ENCODE peak calls at places on chromosomes 13 and 19, in five cellular contexts. One of them, this sample, is unnamed.

GRCh38 chr19:53549354-53549753 is 11.4 kb downstream of the ZNF331 start:
- DNase-seq in HCT116: no peak
- DNase-seq in K562: no peak
- DNase-seq in HepG2: no peak
- DNase-seq in GM12878: no peak
- DNase-seq in this sample: no peak

GRCh38 chr19:31140717-31141116 is 208.5 kb downstream of the TSHZ3 start:
- DNase-seq in HepG2: no peak
- DNase-seq in K562: no peak
- DNase-seq in GM12878: no peak
- DNase-seq in HCT116: no peak
- DNase-seq in this sample: no peak

GRCh38 chr19:43395561-43395960 is 19.1 kb upstream of the TEX101 start:
- DNase-seq in HepG2: no peak
- DNase-seq in K562: no peak
- DNase-seq in HCT116: no peak
- DNase-seq in GM12878: no peak
- DNase-seq in this sample: no peak

GRCh38 chr19:46383846-46384245 is 29.5 kb downstream of the CCDC8 start:
- DNase-seq in K562: no peak
- DNase-seq in HepG2: no peak
- DNase-seq in HCT116: no peak
- DNase-seq in GM12878: no peak
- DNase-seq in this sample: no peak

GRCh38 chr13:66586489-66586888 is 643.6 kb downstream of the PCDH9 start:
- DNase-seq in GM12878: no peak
- DNase-seq in K562: no peak
- DNase-seq in HepG2: no peak
- DNase-seq in HCT116: no peak
- DNase-seq in this sample: no peak

GRCh38 chr13:37192986-37193385 is 87.5 kb upstream of the CSNK1A1L start:
- DNase-seq in HCT116: no peak
- DNase-seq in GM12878: no peak
- DNase-seq in HepG2: no peak
- DNase-seq in K562: no peak
- DNase-seq in this sample: no peak

GRCh38 chr19:42488783-42489521 is 39.3 kb downstream of the CEACAM1 start:
- DNase-seq in GM12878: no peak
- DNase-seq in K562: no peak
- DNase-seq in HCT116: peak
- DNase-seq in HepG2: peak
- DNase-seq in this sample: no peak

GRCh38 chr13:76023644-76024043 is 387.5 kb downstream of the LMO7 start:
- DNase-seq in HCT116: no peak
- DNase-seq in HepG2: no peak
- DNase-seq in GM12878: no peak
- DNase-seq in K562: no peak
- DNase-seq in this sample: no peak

GRCh38 chr13:41177616-41178015 is 16.8 kb downstream of the KBTBD7 start:
- DNase-seq in GM12878: no peak
- DNase-seq in K562: no peak
- DNase-seq in HepG2: no peak
- DNase-seq in HCT116: no peak
- DNase-seq in this sample: no peak

GRCh38 chr19:51258165-51258564 is 7.3 kb downstream of the SIGLECL1 start:
- DNase-seq in HCT116: no peak
- DNase-seq in HepG2: no peak
- DNase-seq in GM12878: no peak
- DNase-seq in K562: no peak
- DNase-seq in this sample: no peak

GRCh38 chr19:53308339-53308811 is 25.2 kb upstream of the ZNF845 start:
- DNase-seq in K562: peak
- DNase-seq in GM12878: no peak
- DNase-seq in HCT116: no peak
- DNase-seq in HepG2: no peak
- DNase-seq in this sample: peak

GRCh38 chr13:90868321-90868920 is 479.1 kb upstream of the MIR17HG start:
- DNase-seq in GM12878: no peak
- DNase-seq in K562: peak
- DNase-seq in HepG2: peak
- DNase-seq in HCT116: peak
- DNase-seq in this sample: no peak

GRCh38 chr19:53079313-53079924 is 23.8 kb downstream of the ZNF160 start:
- DNase-seq in GM12878: no peak
- DNase-seq in HepG2: no peak
- DNase-seq in HCT116: no peak
- DNase-seq in K562: no peak
- DNase-seq in this sample: no peak

GRCh38 chr13:20960663-20961309 is 58.2 kb upstream of the XPO4 start:
- DNase-seq in HCT116: no peak
- DNase-seq in HepG2: peak
- DNase-seq in K562: no peak
- DNase-seq in GM12878: no peak
- DNase-seq in this sample: no peak

GRCh38 chr19:35723671-35724070 is 5.9 kb downstream of the KMT2B start:
- DNase-seq in K562: no peak
- DNase-seq in HepG2: no peak
- DNase-seq in HCT116: no peak
- DNase-seq in GM12878: no peak
- DNase-seq in this sample: no peak

GRCh38 chr19:18392417-18392816 is 5.0 kb downstream of the LRRC25 start:
- DNase-seq in K562: peak
- DNase-seq in GM12878: no peak
- DNase-seq in HCT116: no peak
- DNase-seq in HepG2: no peak
- DNase-seq in this sample: no peak

GRCh38 chr13:41418027-41418426 is 39.3 kb upstream of the RGCC start:
- DNase-seq in HepG2: no peak
- DNase-seq in GM12878: no peak
- DNase-seq in HCT116: no peak
- DNase-seq in K562: no peak
- DNase-seq in this sample: no peak

GRCh38 chr13:81393110-81393509 is 1052.2 kb upstream of the SPRY2 start:
- DNase-seq in HepG2: no peak
- DNase-seq in K562: no peak
- DNase-seq in HCT116: no peak
- DNase-seq in GM12878: no peak
- DNase-seq in this sample: no peak

GRCh38 chr19:19488875-19489690 is 26.3 kb downstream of the TSSK6 start:
- DNase-seq in HCT116: peak
- DNase-seq in K562: peak
- DNase-seq in GM12878: peak
- DNase-seq in HepG2: peak
- DNase-seq in this sample: peak

GRCh38 chr19:3319643-3320353 is 46.6 kb upstream of the NFIC start:
- DNase-seq in HepG2: no peak
- DNase-seq in K562: no peak
- DNase-seq in HCT116: no peak
- DNase-seq in GM12878: no peak
- DNase-seq in this sample: no peak

GRCh38 chr13:63481334-63481733 is 2065.7 kb upstream of the PCDH20 start:
- DNase-seq in GM12878: no peak
- DNase-seq in HCT116: no peak
- DNase-seq in K562: no peak
- DNase-seq in HepG2: no peak
- DNase-seq in this sample: no peak

GRCh38 chr13:34515201-34515600 is 426.9 kb upstream of the NBEA start:
- DNase-seq in HepG2: no peak
- DNase-seq in HCT116: no peak
- DNase-seq in K562: no peak
- DNase-seq in GM12878: no peak
- DNase-seq in this sample: no peak

GRCh38 chr13:113429608-113429985 is 23.7 kb downstream of the ADPRHL1 start:
- DNase-seq in GM12878: no peak
- DNase-seq in HCT116: no peak
- DNase-seq in HepG2: no peak
- DNase-seq in K562: no peak
- DNase-seq in this sample: no peak

GRCh38 chr13:23348270-23349126 is 85.0 kb downstream of the SACS start:
- DNase-seq in GM12878: no peak
- DNase-seq in K562: no peak
- DNase-seq in HCT116: no peak
- DNase-seq in HepG2: no peak
- DNase-seq in this sample: no peak

GRCh38 chr13:98022210-98022609 is 68.7 kb downstream of the IPO5 start:
- DNase-seq in HCT116: no peak
- DNase-seq in GM12878: no peak
- DNase-seq in HepG2: peak
- DNase-seq in K562: no peak
- DNase-seq in this sample: no peak

GRCh38 chr19:39425744-39426143 is 10.0 kb downstream of the RPS16 start:
- DNase-seq in HCT116: no peak
- DNase-seq in HepG2: no peak
- DNase-seq in K562: no peak
- DNase-seq in GM12878: no peak
- DNase-seq in this sample: no peak

GRCh38 chr13:40984670-40985366 is 34.3 kb downstream of the ELF1 start:
- DNase-seq in GM12878: peak
- DNase-seq in K562: no peak
- DNase-seq in HCT116: no peak
- DNase-seq in HepG2: no peak
- DNase-seq in this sample: no peak

GRCh38 chr13:75050419-75051066 is 431.4 kb downstream of the TBC1D4 start:
- DNase-seq in HepG2: no peak
- DNase-seq in GM12878: no peak
- DNase-seq in K562: no peak
- DNase-seq in HCT116: no peak
- DNase-seq in this sample: no peak

GRCh38 chr19:38684078-38684861 is 36.8 kb downstream of the ACTN4 start:
- DNase-seq in GM12878: no peak
- DNase-seq in HCT116: peak
- DNase-seq in K562: peak
- DNase-seq in HepG2: no peak
- DNase-seq in this sample: no peak

GRCh38 chr13:113592571-113592970 is 8.0 kb downstream of the TFDP1 start:
- DNase-seq in HCT116: no peak
- DNase-seq in K562: no peak
- DNase-seq in GM12878: no peak
- DNase-seq in HepG2: no peak
- DNase-seq in this sample: no peak

GRCh38 chr19:2538096-2538757 is 62.3 kb downstream of the GADD45B start:
- DNase-seq in HCT116: no peak
- DNase-seq in K562: no peak
- DNase-seq in GM12878: no peak
- DNase-seq in HepG2: no peak
- DNase-seq in this sample: no peak

GRCh38 chr19:10286803-10287737 is at the start of gene ICAM4:
- DNase-seq in HepG2: peak
- DNase-seq in HCT116: no peak
- DNase-seq in GM12878: no peak
- DNase-seq in K562: peak
- DNase-seq in this sample: no peak

GRCh38 chr19:35268546-35269424 is at the start of gene USF2:
- DNase-seq in HCT116: peak
- DNase-seq in HepG2: peak
- DNase-seq in GM12878: no peak
- DNase-seq in K562: peak
- DNase-seq in this sample: no peak

GRCh38 chr13:39765801-39766463 is 110.5 kb downstream of the COG6 start:
- DNase-seq in HepG2: no peak
- DNase-seq in GM12878: no peak
- DNase-seq in HCT116: no peak
- DNase-seq in K562: no peak
- DNase-seq in this sample: no peak
- TF ChIP-seq ATF3 in HepG2: no peak
- TF ChIP-seq ATF3 in GM12878: no peak
- TF ChIP-seq ATF3 in HCT116: no peak
- TF ChIP-seq ATF3 in K562: no peak
- TF ChIP-seq ATF3 in this sample: no peak

DNA sequence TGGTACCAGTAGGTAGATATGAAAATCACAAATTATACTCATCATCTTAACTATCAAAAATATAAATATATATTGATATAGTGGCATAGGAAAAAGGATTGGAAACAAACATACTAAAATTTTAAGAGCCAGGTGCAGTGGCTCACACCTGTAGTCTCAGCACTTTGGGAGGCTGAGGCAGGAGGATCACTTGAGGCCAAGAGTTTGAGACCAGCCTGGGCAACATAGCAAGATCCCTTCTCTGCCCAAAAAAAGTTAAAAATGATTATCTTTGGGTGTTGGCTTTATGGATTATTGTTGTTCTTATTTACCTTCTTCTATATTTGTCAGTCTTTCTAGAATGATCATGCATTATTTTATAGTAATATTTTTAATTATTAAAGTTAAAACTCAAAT is 53.4 kb downstream of the FLT1 start:
- DNase-seq in GM12878: no peak
- DNase-seq in K562: no peak
- DNase-seq in HepG2: no peak
- DNase-seq in HCT116: no peak
- DNase-seq in this sample: no peak
- H3K4me3 ChIP-seq in GM12878: no peak
- H3K4me3 ChIP-seq in K562: no peak
- H3K4me3 ChIP-seq in HepG2: no peak
- H3K4me3 ChIP-seq in HCT116: no peak
- H3K4me3 ChIP-seq in this sample: no peak

GRCh38 chr13:27920677-27921420 is 1.0 kb downstream of the PDX1 start:
- DNase-seq in HCT116: no peak
- DNase-seq in K562: no peak
- DNase-seq in HepG2: no peak
- DNase-seq in GM12878: no peak
- DNase-seq in this sample: peak
- TF ChIP-seq ATF3 in HCT116: no peak
- TF ChIP-seq ATF3 in K562: no peak
- TF ChIP-seq ATF3 in HepG2: no peak
- TF ChIP-seq ATF3 in GM12878: no peak
- TF ChIP-seq ATF3 in this sample: no peak

GRCh38 chr19:4868286-4868834 is 893 bp upstream of the PLIN3 start:
- DNase-seq in HCT116: no peak
- DNase-seq in K562: no peak
- DNase-seq in GM12878: no peak
- DNase-seq in HepG2: no peak
- DNase-seq in this sample: no peak
- H3K4me3 ChIP-seq in HCT116: peak
- H3K4me3 ChIP-seq in K562: no peak
- H3K4me3 ChIP-seq in GM12878: peak
- H3K4me3 ChIP-seq in HepG2: no peak
- H3K4me3 ChIP-seq in this sample: no peak

GRCh38 chr19:41399091-41399490 is 1.5 kb downstream of the BCKDHA start:
- DNase-seq in HCT116: no peak
- DNase-seq in GM12878: no peak
- DNase-seq in K562: no peak
- DNase-seq in HepG2: no peak
- DNase-seq in this sample: no peak
- TF ChIP-seq ATF3 in HCT116: no peak
- TF ChIP-seq ATF3 in GM12878: no peak
- TF ChIP-seq ATF3 in K562: no peak
- TF ChIP-seq ATF3 in HepG2: no peak
- TF ChIP-seq ATF3 in this sample: no peak

GRCh38 chr19:7083076-7083956 is 13.8 kb downstream of the ZNF557 start:
- DNase-seq in HCT116: no peak
- DNase-seq in GM12878: no peak
- DNase-seq in HepG2: no peak
- DNase-seq in K562: no peak
- DNase-seq in this sample: no peak
- H3K4me3 ChIP-seq in HCT116: no peak
- H3K4me3 ChIP-seq in GM12878: no peak
- H3K4me3 ChIP-seq in HepG2: no peak
- H3K4me3 ChIP-seq in K562: no peak
- H3K4me3 ChIP-seq in this sample: peak

This sample was measured in H1.